ENCODE peak calls at places on chromosome 19, in ten cellular contexts. N is progenitor cell of endocrine pancreas, W is B cell, B is astrocyte of the spinal cord, Y is foreskin keratinocyte, V is D721Med, D is endodermal cell, C is sigmoid colon, M is activated B cell treated with CpG ODN at 0.5 μM for 24 hours, J is endothelial cell. S is an unnamed sample.

GRCh38 chr19:5973867-5974635 is 3.9 kb downstream of the RANBP3 start:
- DNase-seq in N (no peak), W (no peak), B (no peak), Y (peak), V (no peak), D (no peak), C (peak), M (no peak), J (no peak), S (no peak)

GRCh38 chr19:489418-490196 is 6.7 kb upstream of the MADCAM1 start:
- DNase-seq in N (no peak), W (no peak), B (peak), Y (peak), V (no peak), D (peak), C (no peak), M (no peak), J (peak), S (peak)

GRCh38 chr19:13396256-13397080 is 109.8 kb downstream of the CACNA1A start:
- DNase-seq in N (peak), W (no peak), B (peak), Y (peak), V (no peak), D (peak), C (peak), M (no peak), J (peak), S (no peak)

GRCh38 chr19:40689339-40690049 is 957 bp downstream of the NUMBL start:
- DNase-seq in N (no peak), W (peak), B (no peak), Y (no peak), V (no peak), D (peak), C (no peak), M (peak), J (no peak), S (no peak)

GRCh38 chr19:16303755-16304154 is 20.9 kb upstream of the KLF2 start:
- DNase-seq in N (no peak), W (no peak), B (no peak), Y (no peak), V (no peak), D (no peak), C (peak), M (no peak), J (no peak), S (no peak)

GRCh38 chr19:29528946-29529645 is 3.3 kb downstream of the VSTM2B start:
- DNase-seq in N (no peak), W (no peak), B (no peak), Y (no peak), V (peak), D (peak), C (peak), M (no peak), J (peak), S (peak)

GRCh38 chr19:805161-805561 is 7.9 kb downstream of the PTBP1 start:
- DNase-seq in N (no peak), W (no peak), B (no peak), Y (no peak), V (no peak), D (no peak), C (no peak), M (no peak), J (no peak), S (no peak)

GRCh38 chr19:14237011-14237941 is 31.3 kb upstream of the ADGRL1 start:
- DNase-seq in N (no peak), W (no peak), B (no peak), Y (no peak), V (no peak), D (no peak), C (no peak), M (no peak), J (no peak), S (no peak)

GRCh38 chr19:37991176-37991835 is 84.3 kb downstream of the SIPA1L3 start:
- DNase-seq in N (no peak), W (peak), B (no peak), Y (no peak), V (no peak), D (no peak), C (no peak), M (no peak), J (no peak), S (no peak)

GRCh38 chr19:29873801-29874575 is 62.2 kb downstream of the CCNE1 start:
- DNase-seq in N (no peak), W (no peak), B (no peak), Y (no peak), V (no peak), D (no peak), C (no peak), M (no peak), J (no peak), S (peak)

GRCh38 chr19:32309711-32310390 is 35.6 kb upstream of the ZNF507 start:
- DNase-seq in N (no peak), W (no peak), B (no peak), Y (no peak), V (no peak), D (no peak), C (no peak), M (no peak), J (no peak), S (no peak)

GRCh38 chr19:33628921-33629825 is 7.4 kb downstream of the CHST8 start:
- DNase-seq in N (no peak), W (no peak), B (no peak), Y (no peak), V (no peak), D (no peak), C (peak), M (no peak), J (no peak), S (no peak)

GRCh38 chr19:34260771-34261173 is 6.4 kb downstream of the GARRE1 start:
- DNase-seq in N (no peak), W (no peak), B (peak), Y (no peak), V (peak), D (peak), C (no peak), M (no peak), J (no peak), S (no peak)

GRCh38 chr19:27679399-27679798 is 1533.6 kb downstream of the UQCRFS1 start:
- DNase-seq in N (no peak), W (no peak), B (no peak), Y (no peak), V (no peak), D (no peak), C (no peak), M (no peak), J (no peak), S (no peak)

GRCh38 chr19:56687036-56687435 is 15.5 kb upstream of the ZNF835 start:
- DNase-seq in N (no peak), W (no peak), B (no peak), Y (no peak), V (no peak), D (no peak), C (no peak), M (no peak), J (no peak), S (no peak)

GRCh38 chr19:48728882-48729645 is 9.5 kb upstream of the MAMSTR start:
- DNase-seq in N (no peak), W (no peak), B (no peak), Y (no peak), V (no peak), D (peak), C (no peak), M (no peak), J (no peak), S (no peak)

GRCh38 chr19:7953060-7953459 is 9.6 kb upstream of the TIMM44 start:
- DNase-seq in N (no peak), W (no peak), B (no peak), Y (peak), V (no peak), D (no peak), C (no peak), M (no peak), J (no peak), S (no peak)

GRCh38 chr19:48818234-48818823 is 7.5 kb upstream of the BCAT2 start:
- DNase-seq in N (no peak), W (no peak), B (no peak), Y (no peak), V (no peak), D (no peak), C (no peak), M (no peak), J (no peak), S (no peak)

GRCh38 chr19:35908977-35909683 is 1.0 kb upstream of the TYROBP start:
- DNase-seq in N (no peak), W (peak), B (no peak), Y (no peak), V (no peak), D (no peak), C (peak), M (peak), J (no peak), S (no peak)

GRCh38 chr19:46373573-46374359 is 26.9 kb downstream of the PPP5C start:
- DNase-seq in N (peak), W (no peak), B (peak), Y (peak), V (no peak), D (peak), C (peak), M (no peak), J (no peak), S (peak)

GRCh38 chr19:15191982-15192381 is 8.8 kb downstream of the NOTCH3 start:
- DNase-seq in N (no peak), W (no peak), B (no peak), Y (no peak), V (no peak), D (no peak), C (no peak), M (no peak), J (no peak), S (no peak)

GRCh38 chr19:15280915-15281683 is 48.9 kb upstream of the EPHX3 start:
- DNase-seq in N (no peak), W (no peak), B (peak), Y (peak), V (no peak), D (no peak), C (peak), M (no peak), J (no peak), S (no peak)

GRCh38 chr19:11421607-11422098 is 2.5 kb upstream of the RGL3 start:
- DNase-seq in N (no peak), W (peak), B (no peak), Y (no peak), V (no peak), D (peak), C (no peak), M (peak), J (peak), S (no peak)

GRCh38 chr19:575527-576506 is 3.4 kb downstream of the BSG start:
- DNase-seq in N (no peak), W (no peak), B (peak), Y (peak), V (no peak), D (peak), C (peak), M (no peak), J (no peak), S (no peak)

GRCh38 chr19:31905980-31906948 is 439.1 kb upstream of the ZNF507 start:
- DNase-seq in N (no peak), W (no peak), B (no peak), Y (no peak), V (no peak), D (no peak), C (peak), M (no peak), J (no peak), S (no peak)

GRCh38 chr19:7602935-7603497 is 7.4 kb downstream of the CAMSAP3 start:
- DNase-seq in N (no peak), W (no peak), B (no peak), Y (no peak), V (no peak), D (no peak), C (no peak), M (no peak), J (no peak), S (no peak)

GRCh38 chr19:6683971-6684370 is 14.0 kb upstream of the TNFSF14 start:
- DNase-seq in N (no peak), W (no peak), B (no peak), Y (no peak), V (no peak), D (no peak), C (no peak), M (no peak), J (no peak), S (no peak)

GRCh38 chr19:41156207-41156606 is 36.8 kb upstream of the CYP2S1 start:
- DNase-seq in N (no peak), W (no peak), B (no peak), Y (no peak), V (no peak), D (no peak), C (no peak), M (no peak), J (no peak), S (no peak)

GRCh38 chr19:7188682-7189629 is 105.3 kb downstream of the INSR start:
- DNase-seq in N (no peak), W (no peak), B (no peak), Y (no peak), V (no peak), D (no peak), C (no peak), M (no peak), J (peak), S (no peak)

GRCh38 chr19:53927745-53928144 is 18.7 kb downstream of the CACNG7 start:
- DNase-seq in N (peak), W (no peak), B (peak), Y (peak), V (no peak), D (peak), C (no peak), M (no peak), J (peak), S (no peak)

GRCh38 chr19:28137772-28138171 is 1075.2 kb downstream of the UQCRFS1 start:
- DNase-seq in N (no peak), W (no peak), B (no peak), Y (no peak), V (no peak), D (no peak), C (no peak), M (no peak), J (no peak), S (no peak)

GRCh38 chr19:35856546-35857149 is at the start of gene KIRREL2:
- DNase-seq in N (peak), W (no peak), B (no peak), Y (no peak), V (peak), D (peak), C (no peak), M (peak), J (peak), S (no peak)

GRCh38 chr19:9597027-9597426 is 12.7 kb upstream of the ZNF121 start:
- DNase-seq in N (no peak), W (no peak), B (peak), Y (peak), V (no peak), D (no peak), C (no peak), M (no peak), J (no peak), S (no peak)

GRCh38 chr19:32809254-32809653 is 60.3 kb downstream of the SLC7A9 start:
- DNase-seq in N (no peak), W (no peak), B (no peak), Y (no peak), V (no peak), D (no peak), C (no peak), M (no peak), J (no peak), S (no peak)

GRCh38 chr19:17540174-17540573 is 15.3 kb upstream of the COLGALT1 start:
- DNase-seq in N (no peak), W (no peak), B (no peak), Y (no peak), V (no peak), D (no peak), C (no peak), M (no peak), J (no peak), S (no peak)

GRCh38 chr19:17542042-17542441 is 13.4 kb upstream of the COLGALT1 start:
- DNase-seq in N (no peak), W (no peak), B (no peak), Y (no peak), V (no peak), D (no peak), C (no peak), M (no peak), J (no peak), S (no peak)

GRCh38 chr19:17538684-17539287 is 16.7 kb upstream of the COLGALT1 start:
- DNase-seq in N (no peak), W (peak), B (no peak), Y (no peak), V (no peak), D (no peak), C (no peak), M (peak), J (no peak), S (no peak)

GRCh38 chr19:17541184-17541759 is 14.2 kb upstream of the COLGALT1 start:
- DNase-seq in N (no peak), W (no peak), B (no peak), Y (no peak), V (no peak), D (no peak), C (no peak), M (no peak), J (no peak), S (no peak)

DNA sequence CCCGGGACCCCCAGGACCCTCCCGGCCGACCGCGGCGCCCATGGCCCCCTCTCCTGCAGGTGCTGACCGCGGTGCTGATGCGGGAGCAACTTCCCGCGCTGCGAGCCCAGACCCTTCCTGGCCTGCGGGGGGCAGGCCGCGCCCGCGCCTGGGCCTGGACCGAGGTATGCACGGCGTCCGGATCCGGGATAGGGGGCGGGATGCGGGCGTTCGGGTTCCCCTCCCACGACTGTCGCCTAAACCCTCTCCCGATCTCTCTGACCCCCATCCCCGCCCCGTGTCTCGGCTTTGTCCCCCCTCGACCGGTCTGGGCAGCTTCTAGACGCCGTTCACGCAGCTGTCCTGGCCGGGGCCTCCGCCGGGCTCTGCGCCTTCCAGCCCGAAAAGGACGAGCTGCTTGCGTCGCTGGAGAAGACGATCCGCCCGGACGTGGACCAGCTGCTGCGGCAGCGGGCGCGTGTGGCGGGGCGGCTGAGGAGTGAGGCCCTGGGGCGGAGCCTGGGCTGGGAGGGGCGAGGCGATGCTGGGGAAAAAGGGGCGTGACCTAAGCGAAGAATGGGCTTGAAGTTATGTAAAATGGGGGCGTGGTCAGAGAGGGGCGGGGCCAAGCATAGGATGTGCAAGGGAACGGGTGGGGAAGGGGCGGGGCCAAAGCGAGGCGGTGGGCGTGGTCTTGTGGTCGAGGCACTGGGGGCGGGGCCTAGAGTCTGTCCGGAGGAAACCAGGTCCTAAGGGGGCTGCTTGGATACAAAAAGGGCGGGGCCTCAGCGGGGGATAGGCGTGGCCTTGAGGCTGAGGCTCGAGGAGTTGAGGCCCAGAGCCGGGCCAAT is 15.9 kb upstream of the COLGALT1 start:
- DNase-seq in N (peak), W (peak), B (peak), Y (peak), V (peak), D (peak), C (peak), M (peak), J (peak), S (peak)
- TF ChIP-seq CTCF in N (peak), W (no peak), B (peak), Y (peak), V (no peak), D (no peak), C (no peak), M (no peak), J (peak), S (peak)

DNA sequence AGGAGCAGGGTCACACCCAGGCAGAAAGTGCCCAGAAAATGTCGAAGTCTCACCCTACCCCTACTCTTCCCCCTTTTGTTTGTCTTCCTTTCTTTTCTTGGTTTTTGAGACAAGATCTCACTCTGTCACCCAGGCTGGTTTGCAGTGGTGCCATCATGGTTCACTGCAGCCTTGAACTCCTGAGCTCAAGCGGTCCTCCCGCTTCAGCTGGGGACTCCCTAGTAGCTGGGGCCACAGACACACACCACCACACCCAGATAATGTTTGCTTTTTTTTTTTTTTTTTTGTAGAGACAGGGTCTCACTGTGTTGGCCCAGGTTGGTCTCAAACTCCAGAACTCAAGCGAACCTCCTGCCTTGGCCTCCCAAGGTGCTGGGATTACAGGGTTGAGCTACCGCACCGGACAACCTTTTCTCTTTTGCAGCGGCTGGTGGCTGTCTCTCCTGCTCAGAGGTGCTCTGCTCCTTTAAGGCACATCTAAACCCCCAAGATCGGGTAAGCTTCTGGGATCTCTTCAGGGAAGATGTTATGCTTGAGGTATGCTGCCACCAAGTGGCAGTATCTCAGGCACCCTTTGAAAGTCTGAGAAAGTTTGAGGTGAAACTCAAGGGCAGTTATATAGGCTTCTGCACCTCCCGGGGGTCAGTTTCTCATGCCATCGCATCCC is 22.4 kb upstream of the EBI3 start:
- DNase-seq in N (no peak), W (no peak), B (peak), Y (no peak), V (no peak), D (no peak), C (no peak), M (no peak), J (no peak), S (no peak)
- TF ChIP-seq CTCF in N (no peak), W (no peak), B (peak), Y (peak), V (no peak), D (peak), C (no peak), M (no peak), J (no peak), S (peak)

GRCh38 chr19:42433503-42434260 is 6.5 kb upstream of the LIPE start:
- DNase-seq in N (peak), W (peak), B (peak), Y (no peak), V (no peak), D (peak), C (no peak), M (no peak), J (peak), S (no peak)
- TF ChIP-seq CTCF in N (peak), W (peak), B (peak), Y (peak), V (peak), D (peak), C (peak), M (no peak), J (peak), S (peak)

GRCh38 chr19:55210120-55210493 is 806 bp upstream of the PTPRH start:
- DNase-seq in N (no peak), W (no peak), B (peak), Y (peak), V (no peak), D (no peak), C (no peak), M (no peak), J (no peak), S (no peak)

GRCh38 chr19:55206664-55207500 is 2.4 kb downstream of the PTPRH start:
- DNase-seq in N (peak), W (no peak), B (peak), Y (peak), V (no peak), D (peak), C (peak), M (no peak), J (peak), S (no peak)

GRCh38 chr19:55212447-55212846 is 3.1 kb upstream of the PTPRH start:
- DNase-seq in N (no peak), W (no peak), B (no peak), Y (no peak), V (no peak), D (peak), C (no peak), M (no peak), J (no peak), S (no peak)

GRCh38 chr19:55208880-55209429 is 346 bp downstream of the PTPRH start:
- DNase-seq in N (no peak), W (no peak), B (no peak), Y (no peak), V (no peak), D (no peak), C (no peak), M (no peak), J (no peak), S (no peak)

DNA sequence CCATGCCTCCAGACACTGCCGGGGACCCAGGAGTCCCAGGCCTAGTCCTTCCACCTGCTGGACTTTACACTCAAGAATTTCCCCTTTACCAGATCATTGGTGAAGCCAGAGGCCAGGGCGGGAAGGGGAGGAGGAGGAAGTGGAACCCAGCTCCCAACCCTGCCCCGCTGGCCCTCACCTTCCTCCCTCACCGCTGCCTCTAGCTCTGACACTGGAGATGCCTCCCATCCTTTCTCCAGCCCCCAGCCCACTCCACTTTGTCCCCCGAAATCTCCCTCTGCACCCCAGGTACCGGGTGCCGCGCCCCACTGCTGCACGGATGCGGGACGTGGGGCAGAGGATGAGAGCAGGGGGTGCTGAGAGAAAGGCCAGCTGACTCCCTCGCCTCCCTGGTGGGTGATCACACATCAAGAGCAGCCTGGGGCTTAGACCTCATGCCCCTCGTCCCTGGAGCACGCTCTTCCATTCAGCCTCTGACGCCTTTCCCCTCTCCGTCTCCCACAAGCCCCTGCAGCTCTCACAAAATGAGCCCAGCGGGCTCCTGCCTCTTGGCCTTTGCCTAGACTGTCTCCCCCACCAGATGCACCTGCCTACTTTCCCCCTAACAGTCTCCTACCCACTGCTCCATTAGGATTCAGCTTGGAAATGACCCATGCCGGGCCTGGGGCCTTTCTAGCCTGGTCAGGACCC is at the start of gene PTPRH:
- DNase-seq in N (no peak), W (no peak), B (peak), Y (no peak), V (no peak), D (no peak), C (no peak), M (no peak), J (no peak), S (no peak)
- TF ChIP-seq CTCF in N (no peak), W (no peak), B (no peak), Y (no peak), V (no peak), D (no peak), C (no peak), M (no peak), J (no peak), S (no peak)

S was measured in chondrocyte.